ENCODE peak calls at places on chromosomes 16 and 17, in four cellular contexts. T is neural progenitor cell, L is H1, S is astrocyte. Q is an unnamed sample.

GRCh38 chr16:57834936-57835335 is 32.6 kb upstream of the KIFC3 start:
- DNase-seq in T (peak; percentile 48), L (no peak), S (peak; percentile 49), Q (no peak)

GRCh38 chr16:69451166-69451565 is 26.7 kb downstream of the CYB5B start:
- DNase-seq in T (no peak), S (peak; percentile 13), L (no peak), Q (no peak)

GRCh38 chr16:67922740-67923139 is 8.9 kb downstream of the CTRL start:
- DNase-seq in T (no peak), L (no peak), S (no peak), Q (no peak)

GRCh38 chr17:55348749-55349354 is 72.8 kb downstream of the MMD start:
- DNase-seq in T (peak; percentile 67), S (peak; percentile 7), L (no peak), Q (no peak)

GRCh38 chr17:8048236-8048635 is 9.4 kb downstream of the ALOX15B start:
- DNase-seq in T (no peak), S (no peak), L (no peak), Q (no peak)

GRCh38 chr16:23539984-23540816 is 16.9 kb downstream of the EARS2 start:
- DNase-seq in S (no peak), T (no peak), L (no peak), Q (no peak)

GRCh38 chr17:33475594-33475993 is 182.5 kb upstream of the ASIC2 start:
- DNase-seq in L (no peak), T (no peak), S (no peak), Q (no peak)

GRCh38 chr16:7351572-7351971 is 18.9 kb downstream of the RBFOX1 start:
- DNase-seq in L (no peak), T (no peak), S (no peak), Q (no peak)

GRCh38 chr17:78252111-78252634 is 20.7 kb downstream of the TMEM235 start:
- DNase-seq in L (no peak), S (no peak), T (no peak), Q (no peak)

GRCh38 chr17:78249836-78250806 is 18.7 kb downstream of the TMEM235 start:
- DNase-seq in L (no peak), S (no peak), T (no peak), Q (no peak)

GRCh38 chr17:78252701-78253635 is 21.5 kb downstream of the TMEM235 start:
- DNase-seq in S (no peak), T (no peak), L (no peak), Q (no peak)

GRCh38 chr17:78250891-78251772 is 19.7 kb downstream of the TMEM235 start:
- DNase-seq in L (peak; percentile 86), S (peak; percentile 51), T (peak; percentile 95), Q (peak; percentile 85)

GRCh38 chr17:78251773-78252103 is 20.3 kb downstream of the TMEM235 start:
- DNase-seq in T (no peak), L (no peak), S (no peak), Q (no peak)
- H2AFZ ChIP-seq in T (no peak overlapping the region), L (no peak overlapping the region), S (no peak overlapping the region), Q (no peak overlapping the region)

GRCh38 chr17:49489348-49489747 is 5.7 kb upstream of the NGFR start:
- DNase-seq in S (no peak), L (no peak), T (no peak), Q (no peak)

GRCh38 chr17:49488612-49489011 is 6.5 kb upstream of the NGFR start:
- DNase-seq in T (no peak), L (no peak), S (no peak), Q (no peak)

GRCh38 chr17:49487202-49487601 is 7.9 kb upstream of the NGFR start:
- DNase-seq in S (no peak), L (no peak), T (no peak), Q (no peak)

GRCh38 chr17:49483588-49484509 is 11.2 kb upstream of the NGFR start:
- DNase-seq in T (no peak), S (no peak), L (no peak), Q (no peak)

DNA sequence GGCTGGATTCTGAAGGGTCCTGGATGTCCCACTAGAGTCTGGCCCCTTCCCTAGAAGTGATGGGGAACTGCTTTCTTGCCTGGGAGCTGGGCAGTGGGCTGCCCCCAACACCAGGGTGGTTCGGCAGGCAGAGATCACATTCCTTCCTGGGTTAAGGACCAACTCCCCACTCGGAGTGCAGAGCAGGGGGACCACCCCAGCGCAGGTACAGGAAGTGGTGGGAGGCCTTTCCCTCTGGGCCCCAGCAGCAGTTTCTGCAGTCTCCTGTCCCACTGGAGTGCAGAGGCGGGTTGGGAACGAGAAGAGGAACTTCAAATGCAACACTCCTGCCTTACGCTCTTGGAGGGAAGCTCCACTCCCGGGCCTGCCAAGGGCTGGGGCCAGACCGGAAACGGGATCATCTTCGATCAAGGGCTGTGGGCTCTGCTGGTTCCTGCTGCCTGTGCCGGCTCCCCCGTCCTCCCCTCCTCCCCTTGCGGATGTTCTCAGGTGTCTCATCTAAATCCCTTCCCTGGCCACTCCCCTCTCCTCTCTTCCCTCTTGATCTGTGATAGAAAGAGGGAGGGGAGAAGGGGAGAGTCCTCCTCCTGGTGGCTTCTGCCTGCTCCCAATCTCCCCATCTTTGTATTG is 9.0 kb upstream of the NGFR start:
- DNase-seq in T (peak; percentile 86), S (no peak), L (peak; percentile 75), Q (no peak)
- H2AFZ ChIP-seq in T (peak overlapping the region; percentile 94), S (no peak overlapping the region), L (peak overlapping the region; percentile 74), Q (peak overlapping the region; percentile 65)

GRCh38 chr17:65712383-65713267 is 151.2 kb upstream of the AXIN2 start:
- DNase-seq in S (no peak), L (no peak), T (no peak), Q (no peak)

GRCh38 chr17:65707780-65708179 is 146.3 kb upstream of the AXIN2 start:
- DNase-seq in T (no peak), S (peak; percentile 57), L (no peak), Q (no peak)

GRCh38 chr17:65711671-65712276 is 150.3 kb upstream of the AXIN2 start:
- DNase-seq in T (no peak), S (no peak), L (no peak), Q (no peak)
- H2AFZ ChIP-seq in T (no peak overlapping the region), S (no peak overlapping the region), L (no peak overlapping the region), Q (no peak overlapping the region)

DNA sequence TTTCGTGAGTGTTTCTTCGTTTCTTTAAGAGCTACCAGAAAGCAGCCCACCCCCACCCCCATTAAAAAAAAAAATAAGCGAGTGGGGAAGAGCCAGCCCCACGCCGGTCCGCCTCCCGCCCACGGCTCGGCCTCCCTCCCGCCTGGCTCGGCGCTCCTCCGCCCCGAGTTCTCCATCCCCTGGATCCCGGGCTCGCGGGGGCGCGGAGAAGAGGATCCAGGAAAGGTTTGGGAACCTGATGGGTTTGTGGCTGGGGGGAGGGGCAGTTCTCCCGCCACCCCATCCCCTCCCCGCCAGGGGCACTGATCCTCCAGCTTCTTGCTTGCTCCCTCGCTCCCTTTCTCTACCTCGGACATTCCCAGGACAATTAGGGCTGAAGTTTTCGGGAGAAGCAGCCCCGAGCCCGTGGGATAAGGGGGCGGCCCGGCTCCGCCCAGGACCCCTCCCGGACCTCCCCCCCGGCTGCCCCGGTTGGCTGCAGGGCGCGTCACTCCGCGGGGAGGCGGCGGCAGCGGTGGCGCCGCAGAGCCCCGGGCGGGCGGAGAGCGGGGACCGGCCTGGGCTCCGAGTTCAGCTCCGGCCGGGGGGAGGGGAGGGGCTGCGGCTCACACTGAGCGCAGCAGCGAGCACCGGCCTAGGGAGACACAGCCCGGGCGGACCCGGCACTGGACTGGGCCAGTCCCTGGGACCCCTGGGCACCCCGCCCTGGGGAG is 1.0 kb upstream of the SALL1 start:
- DNase-seq in L (peak; percentile 77), T (peak; percentile 96), S (peak; percentile 83), Q (no peak)
- H2AFZ ChIP-seq in L (no peak overlapping the region), T (no peak overlapping the region), S (no peak overlapping the region), Q (no peak overlapping the region)

GRCh38 chr17:68759343-68760140 is 158.4 kb upstream of the FAM20A start:
- DNase-seq in S (peak; percentile 78), T (peak; percentile 90), L (peak; percentile 84), Q (peak; percentile 67)
- H2AFZ ChIP-seq in S (peak overlapping the region; percentile 39), T (peak overlapping the region; percentile 86), L (peak overlapping the region; percentile 59), Q (peak overlapping the region; percentile 76)

GRCh38 chr16:10107081-10107480 is 75.1 kb downstream of the GRIN2A start:
- DNase-seq in L (no peak), S (no peak), T (no peak), Q (no peak)
- H2AFZ ChIP-seq in L (no peak overlapping the region), S (no peak overlapping the region), T (no peak overlapping the region), Q (no peak overlapping the region)

DNA sequence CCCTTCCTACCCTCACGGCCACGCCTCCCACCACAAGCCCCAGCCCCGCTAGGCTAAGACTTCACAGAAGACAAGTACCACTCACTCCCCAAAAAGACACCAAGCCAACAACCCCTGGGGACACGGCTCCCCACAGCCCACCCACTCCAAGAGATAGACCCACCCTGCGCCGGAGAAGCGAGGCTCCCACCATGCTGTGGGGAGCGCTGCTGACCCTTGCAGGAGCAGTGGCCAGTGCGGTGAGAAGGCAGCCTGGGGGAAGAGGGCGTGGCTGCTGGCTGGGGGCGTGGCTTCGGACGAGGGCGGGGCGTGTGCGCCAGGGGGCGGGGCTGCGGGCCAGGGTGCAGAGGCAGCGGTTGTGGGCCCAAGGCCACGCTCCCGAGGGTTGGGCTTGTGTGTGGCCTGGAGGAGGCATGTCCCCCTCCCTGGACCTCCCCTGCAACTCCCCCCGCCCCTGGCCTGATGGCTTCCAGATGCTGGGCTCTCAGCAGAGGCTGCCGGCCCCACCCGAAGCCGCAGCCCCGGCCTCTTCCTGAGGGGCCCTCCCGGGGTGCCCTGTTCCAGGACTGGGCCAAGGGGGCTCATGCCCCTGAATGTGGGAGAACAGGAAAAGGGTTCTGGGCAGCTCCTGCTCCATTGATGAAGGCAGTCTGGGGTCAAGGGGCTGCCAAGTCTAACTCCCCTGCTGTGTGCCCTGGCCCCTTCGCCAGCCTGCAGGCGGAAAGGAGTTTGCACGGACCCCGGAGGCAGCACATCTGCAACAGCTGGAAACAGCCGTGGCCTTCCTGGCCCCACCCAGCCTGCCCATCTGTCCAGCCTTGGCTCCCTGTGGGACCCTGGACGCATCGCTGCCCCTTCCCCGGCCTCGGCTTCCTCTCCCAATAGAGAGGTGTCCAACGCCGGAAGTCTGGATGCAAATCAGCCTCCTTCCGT is 9.1 kb downstream of the TFAP4 start:
- DNase-seq in S (no peak), L (no peak), T (peak; percentile 73), Q (no peak)
- H2AFZ ChIP-seq in S (no peak overlapping the region), L (no peak overlapping the region), T (no peak overlapping the region), Q (no peak overlapping the region)